ENCODE peak calls at places on chromosomes 12 and 14, in nine cellular contexts. J is transverse colon, W is right cardiac atrium, Z is GM12878, R is mesenchymal stem cell, E is Karpas-422, Y is heart left ventricle, G is neuronal stem cell, F is tibial artery. B is an unnamed sample.

GRCh38 chr12:93706824-93707223 is 29.6 kb downstream of the CRADD start:
- DNase-seq in Z (no peak), E (no peak), G (no peak), R (no peak), F (no peak), J (no peak), Y (no peak), W (no peak), B (no peak)

GRCh38 chr12:53381739-53382630 is 2.0 kb downstream of the SP1 start:
- DNase-seq in Z (peak; percentile 63), W (peak; percentile 56), G (no peak), F (peak; percentile 64), J (peak; percentile 71), Y (peak; percentile 49), R (peak; percentile 67), E (peak; percentile 60), B (no peak)

GRCh38 chr14:51540364-51540763 is 111.3 kb upstream of the FRMD6 start:
- DNase-seq in W (no peak), R (peak; percentile 44), F (no peak), Y (no peak), G (no peak), E (no peak), Z (no peak), J (no peak), B (no peak)

GRCh38 chr14:56809262-56810215 is 740 bp downstream of the OTX2 start:
- DNase-seq in E (no peak), Y (no peak), R (no peak), F (no peak), J (no peak), Z (no peak), W (no peak), G (no peak), B (no peak)

GRCh38 chr14:54686219-54686870 is 119.4 kb downstream of the SAMD4A start:
- DNase-seq in E (no peak), R (peak; percentile 82), F (peak; percentile 86), Y (peak; percentile 74), J (no peak), W (peak; percentile 60), Z (no peak), G (no peak), B (no peak)

GRCh38 chr14:24366375-24366663 is 1.7 kb upstream of the NFATC4 start:
- DNase-seq in E (no peak), W (no peak), F (no peak), G (no peak), R (no peak), J (no peak), Y (no peak), Z (no peak), B (no peak)

GRCh38 chr12:52202361-52203078 is 10.7 kb upstream of the KRT80 start:
- DNase-seq in W (no peak), G (no peak), F (no peak), J (no peak), Z (no peak), E (no peak), R (no peak), Y (no peak), B (no peak)

GRCh38 chr12:175250-175649 is 38.7 kb downstream of the SLC6A12 start:
- DNase-seq in R (no peak), Y (peak; percentile 80), Z (no peak), W (peak; percentile 42), J (no peak), F (no peak), G (no peak), E (no peak), B (no peak)

GRCh38 chr12:29782285-29782820 is 1.4 kb downstream of the TMTC1 start:
- DNase-seq in E (no peak), W (no peak), J (no peak), R (peak; percentile 67), G (no peak), Y (no peak), Z (no peak), F (no peak), B (no peak)
- H3K4me3 ChIP-seq in E (no peak overlapping the region), W (peak overlapping the region; percentile 92), J (peak overlapping the region; percentile 75), R (peak overlapping the region; percentile 71), G (peak overlapping the region; percentile 83), Y (peak overlapping the region; percentile 74), Z (peak overlapping the region; percentile 50), F (peak overlapping the region; percentile 94), B (peak overlapping the region; percentile 94)

DNA sequence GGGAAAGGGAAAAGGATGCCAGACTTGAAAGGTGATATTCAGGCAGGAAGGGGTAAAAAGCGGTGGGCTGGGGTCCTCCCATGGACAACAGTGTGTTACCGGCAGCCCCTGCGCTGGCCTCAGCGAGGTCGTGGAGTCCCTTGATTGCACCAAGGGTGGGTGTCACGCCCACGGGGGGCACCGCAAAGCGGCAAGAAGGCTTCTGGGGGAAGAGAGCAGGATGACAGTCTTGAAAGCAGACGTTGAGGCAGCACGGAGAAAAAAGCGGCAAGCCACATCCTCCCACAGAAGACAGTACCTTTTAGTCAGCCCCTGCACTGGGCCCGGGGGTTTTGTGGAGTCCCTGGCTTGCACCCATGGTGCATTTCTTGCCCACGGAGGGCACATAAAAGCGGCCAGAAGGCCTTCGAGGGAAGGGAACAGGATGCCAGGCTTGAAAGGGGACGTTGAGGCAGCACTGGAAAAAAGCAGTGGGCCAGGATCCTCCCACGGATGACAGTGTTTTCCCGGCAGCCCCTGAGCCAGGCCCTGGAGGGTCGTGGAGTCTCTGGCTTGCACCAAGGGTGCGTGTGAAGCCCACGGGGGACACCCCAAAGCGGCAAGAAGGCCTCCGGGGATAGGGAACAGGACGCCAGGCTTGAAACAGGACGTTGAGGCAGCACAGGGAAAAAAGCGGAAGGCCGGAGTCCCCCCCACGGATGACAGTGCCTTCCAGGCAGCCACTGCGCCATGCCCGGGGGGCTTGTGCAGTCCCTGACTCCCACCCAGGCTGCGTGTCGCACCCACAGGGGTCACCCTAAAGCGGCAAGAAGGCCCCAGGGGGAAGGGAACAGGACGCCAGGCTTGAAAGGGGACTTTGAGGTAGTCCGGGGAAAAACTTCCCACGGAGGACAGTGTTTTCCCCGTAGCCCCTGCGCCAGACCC is 162.2 kb upstream of the ALG10B start:
- DNase-seq in J (no peak), Y (no peak), Z (no peak), R (no peak), F (no peak), E (no peak), W (no peak), G (no peak), B (no peak)
- H3K27ac ChIP-seq in J (no peak overlapping the region), Y (no peak overlapping the region), Z (no peak overlapping the region), R (no peak overlapping the region), F (no peak overlapping the region), E (no peak overlapping the region), W (no peak overlapping the region), G (no peak overlapping the region), B (no peak overlapping the region)

DNA sequence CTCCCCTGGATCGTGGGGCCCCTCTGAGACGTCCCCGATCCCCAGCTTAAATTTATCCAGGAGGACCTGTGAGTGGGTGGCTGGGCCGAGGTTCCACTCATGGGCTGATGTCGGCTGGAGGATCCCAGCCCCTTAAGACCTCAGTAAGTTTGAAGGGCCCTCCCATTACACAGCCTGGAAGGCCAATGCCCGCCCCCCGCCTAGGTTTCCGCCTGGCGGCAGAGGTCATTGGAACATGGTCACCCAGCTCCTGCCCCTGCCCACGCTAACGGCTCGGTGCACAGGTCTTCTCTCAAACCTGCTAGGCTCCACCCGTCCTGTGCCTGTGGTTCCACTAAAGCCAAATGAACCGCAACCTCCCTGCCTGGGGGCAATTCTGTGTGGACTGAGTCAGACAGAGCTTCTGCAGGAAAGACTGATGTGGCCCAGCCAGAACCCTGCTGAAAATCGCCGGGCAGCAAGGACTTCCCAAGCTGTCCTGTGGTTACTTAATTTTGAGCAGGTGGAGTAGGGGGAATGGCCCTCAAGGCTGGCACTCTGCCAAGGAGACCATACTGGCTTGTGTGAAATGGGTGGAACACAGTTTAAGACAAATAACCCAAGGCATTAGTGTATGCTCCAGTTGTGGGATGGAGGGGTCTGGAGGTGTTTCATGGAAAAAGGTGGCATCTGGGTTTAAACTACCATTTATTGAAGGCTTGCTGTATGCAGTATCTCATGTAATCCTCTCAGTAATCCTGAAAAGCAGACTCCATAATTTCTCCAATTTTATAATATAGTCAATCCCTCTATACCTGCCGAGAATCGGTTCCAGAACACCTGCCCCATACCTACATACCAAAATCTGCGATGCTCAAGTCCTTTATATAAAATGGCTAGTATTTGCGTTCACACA is 903 bp upstream of the NT5DC3 start:
- DNase-seq in E (no peak), J (no peak), W (peak; percentile 52), F (peak; percentile 45), R (peak; percentile 85), G (peak; percentile 44), Y (peak; percentile 66), Z (no peak), B (no peak)
- H3K4me3 ChIP-seq in E (no peak overlapping the region), J (peak overlapping the region; percentile 56), W (peak overlapping the region; percentile 65), F (peak overlapping the region; percentile 80), R (peak overlapping the region; percentile 81), G (peak overlapping the region; percentile 72), Y (peak overlapping the region; percentile 52), Z (peak overlapping the region; percentile 78), B (peak overlapping the region; percentile 95)

DNA sequence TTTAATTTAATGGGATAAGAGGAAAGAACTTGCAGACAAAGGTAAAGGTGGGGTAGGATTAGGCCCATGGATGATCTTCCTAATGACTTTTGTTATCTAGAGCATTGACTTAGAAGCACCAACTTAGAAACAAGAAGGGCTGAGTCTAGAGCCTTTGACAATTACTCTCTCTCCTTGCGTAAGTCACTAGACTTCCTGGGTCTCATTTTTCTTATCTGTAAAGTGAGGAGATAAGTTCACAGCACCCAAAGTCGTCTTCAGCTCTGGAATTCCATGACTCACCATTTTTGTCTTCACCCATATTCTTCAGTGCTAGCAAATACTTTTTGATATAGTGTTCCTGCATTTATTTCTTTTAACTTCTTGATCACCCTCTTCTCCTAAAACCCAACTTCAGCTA is 75.7 kb downstream of the SSPN start:
- DNase-seq in E (no peak), J (no peak), F (no peak), W (no peak), G (no peak), Y (no peak), R (peak; percentile 22), Z (no peak), B (no peak)
- H3K27ac ChIP-seq in E (no peak overlapping the region), J (no peak overlapping the region), F (no peak overlapping the region), W (no peak overlapping the region), G (no peak overlapping the region), Y (no peak overlapping the region), R (no peak overlapping the region), Z (no peak overlapping the region), B (no peak overlapping the region)